ENCODE peak calls at places on chromosomes 2 and 18, in six cellular contexts. W, M, F, Z, U and J are unnamed samples.

GRCh38 chr2:64086347-64087082 is 57.7 kb downstream of the PELI1 start:
- DNase-seq in U (no peak), Z (no peak), F (no peak), W (no peak), M (no peak), J (no peak)

GRCh38 chr2:121184248-121184862 is 100.6 kb downstream of the TFCP2L1 start:
- DNase-seq in W (no peak), Z (no peak), M (no peak), F (no peak), U (no peak), J (no peak)

GRCh38 chr2:190214434-190215194 is 105.0 kb downstream of the HIBCH start:
- DNase-seq in U (no peak), M (no peak), Z (no peak), F (no peak), W (no peak), J (no peak)

GRCh38 chr2:161650116-161651015 is 26.1 kb downstream of the SLC4A10 start:
- DNase-seq in M (no peak), U (no peak), F (no peak), W (no peak), Z (no peak), J (no peak)

GRCh38 chr2:218326315-218326714 is 30.3 kb upstream of the CATIP start:
- DNase-seq in W (no peak), F (no peak), U (no peak), Z (no peak), M (no peak), J (no peak)

GRCh38 chr2:235930701-235931100 is 237.5 kb downstream of the GBX2 start:
- DNase-seq in M (no peak), W (no peak), F (no peak), Z (no peak), U (no peak), J (no peak)

GRCh38 chr2:104120144-104120543 is 733.8 kb upstream of the POU3F3 start:
- DNase-seq in W (no peak), Z (no peak), M (no peak), U (no peak), F (no peak), J (no peak)

GRCh38 chr18:24741961-24742738 is 281.7 kb downstream of the HRH4 start:
- DNase-seq in Z (no peak), U (no peak), M (no peak), F (no peak), W (no peak), J (no peak)

GRCh38 chr2:23651187-23651983 is 266.4 kb downstream of the KLHL29 start:
- DNase-seq in Z (no peak), W (peak; percentile 3), M (peak; percentile 35), F (peak; percentile 39), U (no peak), J (no peak)

GRCh38 chr2:174125151-174125550 is 123.2 kb downstream of the OLA1 start:
- DNase-seq in Z (no peak), M (no peak), U (no peak), F (no peak), W (no peak), J (no peak)

GRCh38 chr18:74945774-74946545 is 263.0 kb downstream of the PTGR3 start:
- DNase-seq in W (no peak), U (no peak), F (no peak), Z (no peak), M (no peak), J (no peak)

GRCh38 chr18:9413586-9413985 is 61.7 kb upstream of the RALBP1 start:
- DNase-seq in F (no peak), W (peak; percentile 36), Z (no peak), M (no peak), U (no peak), J (no peak)

GRCh38 chr2:119516121-119516520 is 8.2 kb downstream of the SCTR start:
- DNase-seq in Z (no peak), U (no peak), W (no peak), M (no peak), F (no peak), J (no peak)

GRCh38 chr2:119520696-119521436 is 3.4 kb downstream of the SCTR start:
- DNase-seq in F (no peak), Z (no peak), M (no peak), U (no peak), W (no peak), J (no peak)

GRCh38 chr2:119521437-119521825 is 2.9 kb downstream of the SCTR start:
- DNase-seq in U (no peak), M (no peak), W (no peak), Z (no peak), F (no peak), J (no peak)

GRCh38 chr2:119518401-119518800 is 5.9 kb downstream of the SCTR start:
- DNase-seq in U (no peak), W (no peak), F (no peak), Z (no peak), M (no peak), J (no peak)

DNA sequence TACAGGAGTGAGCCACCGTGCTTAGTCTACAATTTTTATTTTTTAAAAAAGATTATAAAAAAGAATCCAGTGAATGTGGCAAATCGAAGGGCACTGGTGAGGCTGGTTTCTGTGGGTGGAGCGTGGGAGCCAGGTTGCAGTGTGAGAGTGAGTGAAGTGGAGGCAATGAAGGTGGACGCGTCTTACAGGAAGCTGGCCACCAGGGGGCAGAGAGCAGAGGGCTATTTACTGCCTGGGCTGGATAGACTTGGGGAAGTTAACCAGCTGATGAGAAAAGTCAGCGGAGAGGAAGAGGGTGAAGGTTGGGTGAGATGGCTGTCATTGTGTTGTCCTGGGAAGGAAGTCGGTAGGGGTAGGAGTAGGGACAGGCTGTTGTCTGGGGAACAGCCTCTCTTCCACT is 6.8 kb downstream of the SCTR start:
- DNase-seq in F (peak; percentile 54), W (peak; percentile 37), M (peak; percentile 77), U (no peak), Z (peak; percentile 79), J (peak; percentile 53)
- TF ChIP-seq MYC in F (no peak), W (no peak), M (peak; percentile 13), U (no peak), Z (peak; percentile 24), J (no peak)

GRCh38 chr2:42092084-42092996 is 44.5 kb downstream of the PKDCC start:
- DNase-seq in F (peak; percentile 98), Z (no peak), W (peak; percentile 44), M (peak; percentile 25), U (no peak), J (peak; percentile 75)
- TF ChIP-seq MYC in F (peak; percentile 78), Z (no peak), W (no peak), M (no peak), U (no peak), J (no peak)

DNA sequence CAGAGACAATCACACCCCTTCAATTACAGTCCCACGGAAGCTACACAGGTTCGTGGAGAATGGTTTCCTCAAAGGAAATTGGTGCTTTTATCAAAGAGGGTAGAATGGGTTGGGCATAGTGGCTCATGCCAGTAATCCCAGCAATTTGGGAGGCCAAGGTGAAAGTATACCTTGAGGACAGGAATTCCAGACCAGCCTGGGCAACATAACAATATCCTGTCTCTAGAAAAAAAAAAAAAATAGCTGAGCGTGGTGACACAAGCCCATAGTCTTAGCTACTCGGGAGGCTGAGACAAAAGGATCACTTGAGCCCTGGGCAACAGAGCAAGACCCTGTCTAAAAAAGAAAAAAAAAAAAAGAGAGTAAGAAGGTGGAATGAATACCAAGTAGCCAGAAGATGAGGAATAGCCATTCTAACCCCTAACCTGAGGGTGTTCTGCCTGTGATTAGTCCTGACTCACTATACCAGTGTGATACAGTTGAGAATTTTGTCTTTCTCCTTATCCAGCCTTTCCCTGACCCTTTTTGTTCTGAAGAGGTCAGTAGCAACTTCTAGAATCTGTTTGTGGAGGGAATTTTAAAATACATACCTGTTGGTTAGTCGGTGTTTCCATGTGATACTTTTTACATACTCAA is 283.2 kb downstream of the MREG start:
- DNase-seq in M (no peak), Z (no peak), W (no peak), F (no peak), U (no peak), J (no peak)
- TF ChIP-seq MYC in M (no peak), Z (no peak), W (no peak), F (no peak), U (no peak), J (no peak)

GRCh38 chr2:238939521-238940403 is 91.9 kb downstream of the TWIST2 start:
- DNase-seq in Z (no peak), F (no peak), W (no peak), U (no peak), M (no peak), J (no peak)
- TF ChIP-seq MYC in Z (no peak), F (no peak), W (no peak), U (no peak), M (no peak), J (no peak)

GRCh38 chr2:45812039-45812500 is 160.6 kb downstream of the PRKCE start:
- DNase-seq in F (no peak), Z (no peak), M (peak; percentile 31), W (peak; percentile 56), U (no peak), J (no peak)
- TF ChIP-seq MYC in F (no peak), Z (no peak), M (no peak), W (no peak), U (no peak), J (no peak)

GRCh38 chr2:19114126-19114525 is 244.3 kb downstream of the OSR1 start:
- DNase-seq in Z (no peak), M (no peak), W (no peak), F (no peak), U (no peak), J (no peak)
- TF ChIP-seq MYC in Z (no peak), M (no peak), W (no peak), F (no peak), U (no peak), J (no peak)

DNA sequence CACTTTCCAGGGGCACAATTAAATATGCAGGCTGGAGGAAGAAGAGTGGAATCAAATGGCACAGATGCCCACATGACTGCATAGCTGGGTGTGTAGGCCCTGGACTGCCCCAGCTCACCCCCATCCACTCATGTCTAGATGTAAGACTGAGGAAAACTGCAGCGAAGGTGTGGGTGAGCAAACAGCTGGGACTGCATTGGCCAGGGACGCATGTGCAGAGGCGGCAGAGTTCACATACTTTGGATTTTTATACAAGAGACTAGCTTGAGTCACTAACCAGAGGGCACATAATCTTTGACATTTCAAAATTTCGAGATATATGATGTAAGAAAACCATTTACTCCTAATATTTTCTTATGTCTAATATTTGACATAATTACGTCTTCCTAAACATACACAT is 60.1 kb downstream of the SPIRE1 start:
- DNase-seq in U (no peak), M (no peak), W (peak; percentile 79), F (peak; percentile 84), Z (no peak), J (peak; percentile 32)
- TF ChIP-seq MYC in U (no peak), M (no peak), W (peak; percentile 17), F (no peak), Z (no peak), J (no peak)